ENCODE peak calls at places on chromosomes 5 and 9, in four cellular contexts. D, C, I and L are unnamed samples.

GRCh38 chr5:106873558-106873957 is 797.2 kb downstream of the EFNA5 start:
- DNase-seq in D (no peak), C (no peak), I (no peak), L (no peak)

GRCh38 chr5:174425271-174425963 is 299.0 kb upstream of the MSX2 start:
- DNase-seq in D (no peak), C (no peak), I (no peak), L (no peak)

GRCh38 chr5:91266184-91266705 is 116.9 kb downstream of the ARRDC3 start:
- DNase-seq in D (peak; percentile 54), C (peak; percentile 41), I (no peak), L (peak; percentile 74)

GRCh38 chr5:178356459-178356872 is 123.9 kb upstream of the PHYKPL start:
- DNase-seq in D (no peak), C (no peak), I (no peak), L (no peak)

GRCh38 chr5:180314106-180314505 is 22.2 kb upstream of the MAPK9 start:
- DNase-seq in D (no peak), C (no peak), I (no peak), L (no peak)

GRCh38 chr9:124304285-124304684 is 46.5 kb downstream of the NEK6 start:
- DNase-seq in D (no peak), C (no peak), I (no peak), L (no peak)

GRCh38 chr9:115999498-115999897 is 154.1 kb upstream of the PAPPA start:
- DNase-seq in D (no peak), C (no peak), I (no peak), L (peak; percentile 56)

GRCh38 chr9:112093147-112093874 is 81.8 kb downstream of the SUSD1 start:
- DNase-seq in D (no peak), C (no peak), I (peak; percentile 18), L (no peak)

GRCh38 chr5:117201016-117201415 is 626.4 kb upstream of the SEMA6A start:
- DNase-seq in D (no peak), C (no peak), I (no peak), L (no peak)

GRCh38 chr9:90344013-90344412 is 298.6 kb downstream of the DIRAS2 start:
- DNase-seq in D (peak; percentile 5), C (no peak), I (no peak), L (no peak)

GRCh38 chr5:73623929-73624404 is 2.0 kb upstream of the ARHGEF28 start:
- DNase-seq in D (no peak), C (no peak), I (no peak), L (no peak)

GRCh38 chr9:107274953-107275422 is 8.1 kb upstream of the RAD23B start:
- DNase-seq in D (peak; percentile 86), C (peak; percentile 94), I (no peak), L (peak; percentile 74)